ENCODE peak calls at places on chromosomes 16 and 17, in seven cellular contexts. One of them, this sample, is unnamed.
A peak's percentile ranks its signal among the peaks of the same experiment; 100 is the strongest.

GRCh38 chr17:51427259-51428255 is 167.2 kb downstream of the UTP18 start:
- DNase-seq in AG04449: no peak
- DNase-seq in H9: no peak
- DNase-seq in choroid plexus epithelial cell: no peak
- DNase-seq in Calu3: no peak
- DNase-seq in uterus: no peak
- DNase-seq in GM23338: no peak
- DNase-seq in this sample: no peak

GRCh38 chr17:74744714-74745547 is 3.5 kb upstream of the NHERF1 start:
- DNase-seq in AG04449: no peak
- DNase-seq in H9: peak; percentile 91
- DNase-seq in choroid plexus epithelial cell: peak; percentile 65
- DNase-seq in Calu3: peak; percentile 95
- DNase-seq in uterus: peak; percentile 77
- DNase-seq in GM23338: peak; percentile 81
- DNase-seq in this sample: peak; percentile 89

GRCh38 chr16:47888734-47889133 is 267.1 kb downstream of the ABCC12 start:
- DNase-seq in AG04449: no peak
- DNase-seq in H9: no peak
- DNase-seq in choroid plexus epithelial cell: no peak
- DNase-seq in Calu3: no peak
- DNase-seq in uterus: no peak
- DNase-seq in GM23338: no peak
- DNase-seq in this sample: no peak

GRCh38 chr17:77428020-77428781 is 287.4 kb downstream of the SEC14L1 start:
- DNase-seq in AG04449: no peak
- DNase-seq in H9: no peak
- DNase-seq in choroid plexus epithelial cell: no peak
- DNase-seq in Calu3: no peak
- DNase-seq in uterus: no peak
- DNase-seq in GM23338: no peak
- DNase-seq in this sample: no peak

GRCh38 chr16:30948087-30948955 is 547 bp upstream of the ORAI3 start:
- DNase-seq in AG04449: peak; percentile 79
- DNase-seq in H9: peak; percentile 100
- DNase-seq in choroid plexus epithelial cell: peak; percentile 99
- DNase-seq in Calu3: peak; percentile 76
- DNase-seq in uterus: peak; percentile 94
- DNase-seq in GM23338: peak; percentile 100
- DNase-seq in this sample: no peak

GRCh38 chr17:38745545-38745944 is 2.6 kb downstream of the PCGF2 start:
- DNase-seq in AG04449: no peak
- DNase-seq in H9: no peak
- DNase-seq in choroid plexus epithelial cell: no peak
- DNase-seq in Calu3: no peak
- DNase-seq in uterus: no peak
- DNase-seq in GM23338: no peak
- DNase-seq in this sample: no peak

GRCh38 chr17:31722251-31723056 is 136.6 kb downstream of the COPRS start:
- DNase-seq in AG04449: no peak
- DNase-seq in H9: no peak
- DNase-seq in choroid plexus epithelial cell: peak; percentile 66
- DNase-seq in Calu3: no peak
- DNase-seq in uterus: no peak
- DNase-seq in GM23338: no peak
- DNase-seq in this sample: no peak

GRCh38 chr16:74954763-74955162 is 30.2 kb downstream of the WDR59 start:
- DNase-seq in AG04449: no peak
- DNase-seq in H9: no peak
- DNase-seq in choroid plexus epithelial cell: no peak
- DNase-seq in Calu3: no peak
- DNase-seq in uterus: no peak
- DNase-seq in GM23338: no peak
- DNase-seq in this sample: no peak

GRCh38 chr16:22063888-22064467 is 28.4 kb upstream of the VWA3A start:
- DNase-seq in AG04449: no peak
- DNase-seq in H9: no peak
- DNase-seq in choroid plexus epithelial cell: no peak
- DNase-seq in Calu3: no peak
- DNase-seq in uterus: no peak
- DNase-seq in GM23338: no peak
- DNase-seq in this sample: no peak

GRCh38 chr17:6279659-6280058 is 155.3 kb downstream of the AIPL1 start:
- DNase-seq in AG04449: no peak
- DNase-seq in H9: peak; percentile 94
- DNase-seq in choroid plexus epithelial cell: no peak
- DNase-seq in Calu3: peak; percentile 55
- DNase-seq in uterus: no peak
- DNase-seq in GM23338: peak; percentile 88
- DNase-seq in this sample: no peak

GRCh38 chr16:4437366-4437765 is 11.7 kb downstream of the DNAJA3 start:
- DNase-seq in AG04449: no peak
- DNase-seq in H9: no peak
- DNase-seq in choroid plexus epithelial cell: no peak
- DNase-seq in Calu3: no peak
- DNase-seq in uterus: no peak
- DNase-seq in GM23338: no peak
- DNase-seq in this sample: no peak

GRCh38 chr17:8647202-8647601 is 16.7 kb upstream of the MYH10 start:
- DNase-seq in AG04449: no peak
- DNase-seq in H9: no peak
- DNase-seq in choroid plexus epithelial cell: no peak
- DNase-seq in Calu3: no peak
- DNase-seq in uterus: no peak
- DNase-seq in GM23338: no peak
- DNase-seq in this sample: no peak

GRCh38 chr16:55433030-55433429 is 46.0 kb upstream of the MMP2 start:
- DNase-seq in AG04449: no peak
- DNase-seq in H9: no peak
- DNase-seq in choroid plexus epithelial cell: no peak
- DNase-seq in Calu3: no peak
- DNase-seq in uterus: no peak
- DNase-seq in GM23338: no peak
- DNase-seq in this sample: no peak

GRCh38 chr17:7308625-7309433 is 1.4 kb downstream of the EIF5A start:
- DNase-seq in AG04449: no peak
- DNase-seq in H9: peak; percentile 87
- DNase-seq in choroid plexus epithelial cell: peak; percentile 88
- DNase-seq in Calu3: peak; percentile 74
- DNase-seq in uterus: peak; percentile 69
- DNase-seq in GM23338: peak; percentile 91
- DNase-seq in this sample: peak; percentile 81

GRCh38 chr16:78045865-78046581 is 23.7 kb downstream of the CLEC3A start:
- DNase-seq in AG04449: no peak
- DNase-seq in H9: peak; percentile 94
- DNase-seq in choroid plexus epithelial cell: peak; percentile 67
- DNase-seq in Calu3: no peak
- DNase-seq in uterus: peak; percentile 45
- DNase-seq in GM23338: peak; percentile 93
- DNase-seq in this sample: peak; percentile 31

GRCh38 chr16:55184619-55185018 is 139.4 kb upstream of the IRX6 start:
- DNase-seq in AG04449: no peak
- DNase-seq in H9: no peak
- DNase-seq in choroid plexus epithelial cell: no peak
- DNase-seq in Calu3: no peak
- DNase-seq in uterus: no peak
- DNase-seq in GM23338: no peak
- DNase-seq in this sample: no peak

GRCh38 chr16:56789360-56789759 is 59.4 kb downstream of the NUP93 start:
- DNase-seq in AG04449: no peak
- DNase-seq in H9: no peak
- DNase-seq in choroid plexus epithelial cell: peak; percentile 78
- DNase-seq in Calu3: peak; percentile 59
- DNase-seq in uterus: peak; percentile 20
- DNase-seq in GM23338: no peak
- DNase-seq in this sample: no peak

GRCh38 chr17:39632153-39632941 is 4.6 kb upstream of the STARD3 start:
- DNase-seq in AG04449: no peak
- DNase-seq in H9: no peak
- DNase-seq in choroid plexus epithelial cell: no peak
- DNase-seq in Calu3: no peak
- DNase-seq in uterus: no peak
- DNase-seq in GM23338: no peak
- DNase-seq in this sample: no peak

GRCh38 chr16:86834451-86835035 is 256.2 kb downstream of the FOXL1 start:
- DNase-seq in AG04449: peak; percentile 71
- DNase-seq in H9: peak; percentile 82
- DNase-seq in choroid plexus epithelial cell: peak; percentile 59
- DNase-seq in Calu3: peak; percentile 70
- DNase-seq in uterus: no peak
- DNase-seq in GM23338: peak; percentile 66
- DNase-seq in this sample: no peak

GRCh38 chr17:39239640-39240314 is 14.0 kb upstream of the STAC2 start:
- DNase-seq in AG04449: no peak
- DNase-seq in H9: peak; percentile 95
- DNase-seq in choroid plexus epithelial cell: peak; percentile 26
- DNase-seq in Calu3: peak; percentile 95
- DNase-seq in uterus: no peak
- DNase-seq in GM23338: peak; percentile 92
- DNase-seq in this sample: peak; percentile 47

GRCh38 chr16:47697826-47698225 is 236.7 kb downstream of the PHKB start:
- DNase-seq in AG04449: no peak
- DNase-seq in H9: no peak
- DNase-seq in choroid plexus epithelial cell: no peak
- DNase-seq in Calu3: no peak
- DNase-seq in uterus: no peak
- DNase-seq in GM23338: no peak
- DNase-seq in this sample: no peak

GRCh38 chr16:78192734-78193133 is 93.3 kb downstream of the WWOX start:
- DNase-seq in AG04449: no peak
- DNase-seq in H9: no peak
- DNase-seq in choroid plexus epithelial cell: no peak
- DNase-seq in Calu3: no peak
- DNase-seq in uterus: no peak
- DNase-seq in GM23338: no peak
- DNase-seq in this sample: no peak

DNA sequence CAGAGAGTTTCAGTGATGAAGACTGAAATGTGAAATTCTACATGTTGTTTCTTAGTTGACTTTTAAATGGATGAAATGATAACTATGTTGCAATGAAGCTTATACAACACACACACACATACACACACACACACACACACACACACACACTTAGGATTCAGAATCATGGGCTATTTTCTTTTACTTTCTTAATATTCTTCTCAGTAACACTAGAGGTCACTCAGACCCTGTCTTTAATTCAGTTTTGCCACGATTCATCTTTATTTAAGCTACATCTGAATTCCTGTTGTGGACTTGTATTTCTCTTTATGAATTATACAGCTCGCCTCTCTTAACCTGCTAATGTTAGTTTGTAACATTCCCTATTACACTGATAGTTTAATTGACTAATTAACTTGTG is 109.6 kb upstream of the GOT2 start:
- DNase-seq in AG04449: peak; percentile 4
- DNase-seq in H9: no peak
- DNase-seq in choroid plexus epithelial cell: peak; percentile 53
- DNase-seq in Calu3: no peak
- DNase-seq in uterus: no peak
- DNase-seq in GM23338: peak; percentile 52
- DNase-seq in this sample: no peak
- TF ChIP-seq CTCF in AG04449: no peak
- TF ChIP-seq CTCF in H9: peak; percentile 67
- TF ChIP-seq CTCF in choroid plexus epithelial cell: peak; percentile 20
- TF ChIP-seq CTCF in Calu3: no peak
- TF ChIP-seq CTCF in uterus: peak; percentile 20
- TF ChIP-seq CTCF in GM23338: peak; percentile 59
- TF ChIP-seq CTCF in this sample: no peak

DNA sequence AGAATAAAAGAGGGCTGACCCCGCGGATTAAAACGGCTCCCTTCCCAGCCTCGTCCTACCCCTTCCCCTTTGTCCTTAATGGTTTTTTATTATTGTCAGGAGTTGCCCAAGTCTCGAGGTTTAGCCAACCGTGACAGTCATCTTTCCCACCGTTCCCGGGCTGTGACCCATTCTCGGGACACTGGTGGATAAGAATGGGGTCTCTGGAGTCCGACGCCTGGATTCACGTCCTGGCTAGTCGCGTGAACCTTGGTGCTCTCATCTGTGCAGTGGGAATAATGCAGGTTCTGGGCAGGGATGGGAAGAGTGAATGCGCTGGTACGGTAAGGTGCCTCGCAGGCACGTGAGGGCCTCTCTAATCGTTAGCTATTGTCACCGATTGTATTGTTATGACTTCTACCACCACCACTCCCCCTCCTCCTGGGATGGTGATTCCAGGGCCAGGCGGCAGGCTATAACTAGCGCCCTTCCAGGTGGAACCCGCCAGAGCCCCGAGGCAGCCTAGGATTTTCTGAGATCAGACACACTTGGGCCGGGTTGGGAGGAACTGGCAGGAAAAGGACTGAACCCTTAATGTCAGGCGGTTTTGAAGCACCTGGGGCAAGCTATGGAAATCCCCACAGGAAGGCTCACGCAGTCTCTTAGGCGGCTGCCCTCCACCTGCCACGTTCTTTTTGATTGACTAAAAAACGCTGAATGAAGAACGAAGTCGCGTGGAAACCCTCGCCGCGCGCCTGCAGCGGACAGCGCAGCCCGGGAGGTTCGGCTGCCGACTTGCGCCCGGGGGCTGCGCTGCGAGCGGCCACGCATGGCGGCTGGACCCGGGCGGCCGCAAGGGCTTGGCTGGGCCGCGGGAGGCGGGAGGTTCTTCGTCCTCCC is 2.7 kb downstream of the HS3ST3B1 start:
- DNase-seq in AG04449: no peak
- DNase-seq in H9: peak; percentile 71
- DNase-seq in choroid plexus epithelial cell: peak; percentile 43
- DNase-seq in Calu3: no peak
- DNase-seq in uterus: no peak
- DNase-seq in GM23338: peak; percentile 76
- DNase-seq in this sample: no peak
- TF ChIP-seq CTCF in AG04449: no peak
- TF ChIP-seq CTCF in H9: no peak
- TF ChIP-seq CTCF in choroid plexus epithelial cell: no peak
- TF ChIP-seq CTCF in Calu3: no peak
- TF ChIP-seq CTCF in uterus: no peak
- TF ChIP-seq CTCF in GM23338: no peak
- TF ChIP-seq CTCF in this sample: no peak

DNA sequence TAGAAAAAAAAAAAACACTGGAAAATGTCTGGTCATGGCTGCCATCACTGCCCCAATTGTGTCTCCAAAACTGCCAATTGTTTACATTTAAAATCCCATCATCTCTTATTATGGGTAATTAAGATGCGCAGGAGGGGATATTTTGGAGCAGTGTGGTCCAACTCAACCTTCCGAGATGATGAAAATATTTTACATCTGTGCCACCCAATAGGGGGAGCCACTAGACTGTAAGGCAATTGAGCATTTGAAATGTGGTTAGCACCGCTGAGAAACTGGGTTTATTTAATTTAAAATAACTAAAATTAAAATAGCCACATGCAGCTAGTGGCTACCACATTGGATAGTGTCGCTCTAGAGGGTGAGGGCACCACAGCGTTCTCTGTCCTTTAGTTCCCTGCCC is 3.6 kb downstream of the MPO start:
- DNase-seq in AG04449: no peak
- DNase-seq in H9: no peak
- DNase-seq in choroid plexus epithelial cell: peak; percentile 23
- DNase-seq in Calu3: no peak
- DNase-seq in uterus: no peak
- DNase-seq in GM23338: peak; percentile 57
- DNase-seq in this sample: no peak
- TF ChIP-seq CTCF in AG04449: peak; percentile 15
- TF ChIP-seq CTCF in H9: peak; percentile 70
- TF ChIP-seq CTCF in choroid plexus epithelial cell: peak; percentile 53
- TF ChIP-seq CTCF in Calu3: peak; percentile 16
- TF ChIP-seq CTCF in uterus: no peak
- TF ChIP-seq CTCF in GM23338: peak; percentile 78
- TF ChIP-seq CTCF in this sample: peak; percentile 46

GRCh38 chr16:1366060-1366711 is 14.5 kb downstream of the GNPTG start:
- DNase-seq in AG04449: no peak
- DNase-seq in H9: no peak
- DNase-seq in choroid plexus epithelial cell: no peak
- DNase-seq in Calu3: no peak
- DNase-seq in uterus: no peak
- DNase-seq in GM23338: no peak
- DNase-seq in this sample: no peak
- TF ChIP-seq CTCF in AG04449: no peak
- TF ChIP-seq CTCF in H9: no peak
- TF ChIP-seq CTCF in choroid plexus epithelial cell: no peak
- TF ChIP-seq CTCF in Calu3: no peak
- TF ChIP-seq CTCF in uterus: no peak
- TF ChIP-seq CTCF in GM23338: no peak
- TF ChIP-seq CTCF in this sample: no peak

This sample was measured in natural killer cell.